ENCODE peak calls at places on chromosome 11, in five cellular contexts. L is prostate gland, V is endothelial cell of umbilical vein, J is transverse colon, B is HL-60. R is an unnamed sample.

GRCh38 chr11:130269544-130269943 is 45.2 kb downstream of the ZBTB44 start:
- DNase-seq in L (no peak), V (no peak), J (no peak), B (no peak), R (no peak)

GRCh38 chr11:122793500-122793899 is 44.8 kb upstream of the CRTAM start:
- DNase-seq in L (no peak), V (no peak), J (no peak), B (no peak), R (no peak)

GRCh38 chr11:47143322-47143721 is 33.4 kb downstream of the ARFGAP2 start:
- DNase-seq in L (peak; percentile 50), V (peak; percentile 56), J (no peak), B (no peak), R (no peak)

GRCh38 chr11:12502950-12503579 is 125.7 kb downstream of the PARVA start:
- DNase-seq in L (no peak), V (no peak), J (no peak), B (no peak), R (no peak)

GRCh38 chr11:66336234-66337102 is at the start of gene RIN1:
- DNase-seq in L (no peak), V (peak; percentile 85), J (peak; percentile 71), B (peak; percentile 75), R (peak; percentile 81)

GRCh38 chr11:77672276-77672675 is 34.7 kb upstream of the CLNS1A start:
- DNase-seq in L (no peak), V (no peak), J (peak; percentile 61), B (no peak), R (no peak)

GRCh38 chr11:70139785-70140410 is 61.8 kb downstream of the ANO1 start:
- DNase-seq in L (no peak), V (no peak), J (no peak), B (no peak), R (no peak)

GRCh38 chr11:7582338-7582985 is 68.7 kb downstream of the PPFIBP2 start:
- DNase-seq in L (no peak), V (no peak), J (no peak), B (no peak), R (no peak)

GRCh38 chr11:77113382-77114088 is 10.9 kb downstream of the OMP start:
- DNase-seq in L (no peak), V (peak; percentile 26), J (no peak), B (peak; percentile 21), R (no peak)

GRCh38 chr11:72755794-72756285 is 3.6 kb upstream of the ARAP1 start:
- DNase-seq in L (no peak), V (no peak), J (no peak), B (no peak), R (no peak)

GRCh38 chr11:65590240-65590738 is 5.3 kb downstream of the KCNK7 start:
- DNase-seq in L (no peak), V (no peak), J (peak; percentile 59), B (no peak), R (no peak)

GRCh38 chr11:91136631-91137030 is 913.8 kb upstream of the CHORDC1 start:
- DNase-seq in L (no peak), V (no peak), J (no peak), B (no peak), R (no peak)

GRCh38 chr11:1559103-1559951 is 12.7 kb downstream of the DUSP8 start:
- DNase-seq in L (peak; percentile 84), V (no peak), J (peak; percentile 91), B (no peak), R (peak; percentile 50)

GRCh38 chr11:35046606-35047005 is 92.4 kb upstream of the CD44 start:
- DNase-seq in L (no peak), V (no peak), J (no peak), B (no peak), R (no peak)

GRCh38 chr11:2531987-2532703 is 87.3 kb downstream of the KCNQ1 start:
- DNase-seq in L (no peak), V (no peak), J (peak; percentile 8), B (no peak), R (no peak)

GRCh38 chr11:12694182-12694531 is 19.9 kb downstream of the TEAD1 start:
- DNase-seq in L (peak; percentile 40), V (no peak), J (peak; percentile 41), B (no peak), R (no peak)

GRCh38 chr11:73591050-73591449 is 6.9 kb downstream of the FAM168A start:
- DNase-seq in L (no peak), V (no peak), J (no peak), B (no peak), R (no peak)

GRCh38 chr11:28152743-28153142 is 44.6 kb downstream of the METTL15 start:
- DNase-seq in L (no peak), V (no peak), J (no peak), B (no peak), R (no peak)

DNA sequence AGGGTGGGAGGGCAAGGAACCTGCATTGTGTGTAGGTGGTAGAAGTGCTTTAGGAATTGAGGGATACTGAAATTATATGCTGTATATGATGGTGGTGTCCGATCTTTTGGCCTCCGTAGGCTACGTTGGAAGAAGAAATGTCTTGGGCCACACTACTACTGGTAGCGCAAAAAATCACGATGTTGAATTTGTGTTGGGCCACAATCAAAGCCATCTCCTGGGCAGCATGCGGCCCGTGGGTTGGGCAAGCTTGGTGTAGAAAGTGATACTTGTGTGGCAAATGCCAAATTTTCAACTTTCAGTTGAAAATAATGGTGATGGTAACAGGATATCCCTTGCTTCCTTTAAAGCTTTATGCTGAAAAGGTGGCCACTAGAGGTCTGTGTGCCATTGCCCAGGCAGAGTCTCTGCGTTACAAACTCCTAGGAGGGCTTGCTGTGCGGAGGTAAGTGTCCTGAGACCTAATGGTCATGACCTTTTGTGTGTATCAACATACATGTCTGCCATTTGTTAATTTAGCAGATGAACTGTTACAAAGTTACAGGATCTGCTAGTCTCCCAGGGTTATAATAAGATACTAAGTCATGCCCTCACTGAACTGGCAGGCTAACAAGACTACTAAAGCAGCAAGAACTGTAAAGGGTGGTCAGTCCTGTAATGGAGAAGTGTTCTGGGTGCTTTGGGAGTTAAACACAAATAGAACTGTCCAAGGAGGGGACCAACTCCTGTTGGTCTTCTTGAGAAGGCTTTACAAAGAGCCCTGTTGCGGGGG is 2.9 kb downstream of the RPS3 start:
- DNase-seq in L (no peak), V (no peak), J (no peak), B (no peak), R (no peak)
- TF ChIP-seq POLR2AphosphoS5 in L (no peak), V (no peak), J (no peak), B (no peak), R (no peak)

GRCh38 chr11:118910309-118911112 is 15.2 kb downstream of the BCL9L start:
- DNase-seq in L (peak; percentile 82), V (peak; percentile 44), J (peak; percentile 67), B (no peak), R (no peak)
- TF ChIP-seq POLR2AphosphoS5 in L (peak; percentile 44), V (peak; percentile 32), J (peak; percentile 41), B (no peak), R (no peak)

GRCh38 chr11:86069408-86070086 is 663 bp upstream of the PICALM start:
- DNase-seq in L (peak; percentile 11), V (peak; percentile 98), J (peak; percentile 26), B (peak; percentile 81), R (peak; percentile 75)

GRCh38 chr11:86067230-86068137 is 1.4 kb downstream of the PICALM start:
- DNase-seq in L (no peak), V (peak; percentile 56), J (no peak), B (peak; percentile 33), R (no peak)

GRCh38 chr11:86068951-86069407 is at the start of gene PICALM:
- DNase-seq in L (peak; percentile 97), V (peak; percentile 99), J (peak; percentile 98), B (peak; percentile 98), R (peak; percentile 92)

GRCh38 chr11:86066606-86067229 is 2.2 kb downstream of the PICALM start:
- DNase-seq in L (no peak), V (peak; percentile 36), J (no peak), B (no peak), R (no peak)

GRCh38 chr11:86068138-86068861 is 584 bp downstream of the PICALM start:
- DNase-seq in L (peak; percentile 33), V (peak; percentile 46), J (peak; percentile 41), B (peak; percentile 46), R (no peak)
- TF ChIP-seq POLR2AphosphoS5 in L (no peak), V (no peak), J (no peak), B (no peak), R (no peak)

GRCh38 chr11:113584371-113584770 is 109.2 kb upstream of the DRD2 start:
- DNase-seq in L (no peak), V (no peak), J (no peak), B (no peak), R (no peak)
- TF ChIP-seq POLR2AphosphoS5 in L (no peak), V (no peak), J (no peak), B (no peak), R (no peak)

GRCh38 chr11:60378359-60378758 is at the start of gene MS4A7:
- DNase-seq in L (no peak), V (no peak), J (peak; percentile 44), B (peak; percentile 61), R (no peak)
- TF ChIP-seq POLR2AphosphoS5 in L (peak; percentile 4), V (no peak), J (peak; percentile 31), B (peak; percentile 43), R (no peak)

R was measured in Panc1.